ENCODE peak calls at places on chromosome 21, in four cellular contexts. One of them, this sample, is unnamed.

GRCh38 chr21:14072761-14073535 is 137.8 kb downstream of the LIPI start:
- DNase-seq in heart right ventricle: no peak
- DNase-seq in tibial nerve: no peak
- DNase-seq in CD8-positive, alpha-beta memory T cell: no peak
- DNase-seq in this sample: no peak

GRCh38 chr21:36747815-36748381 is 49.0 kb downstream of the SIM2 start:
- DNase-seq in heart right ventricle: peak
- DNase-seq in tibial nerve: no peak
- DNase-seq in CD8-positive, alpha-beta memory T cell: no peak
- DNase-seq in this sample: peak

GRCh38 chr21:32562426-32562825 is 22.9 kb downstream of the TCP10L start:
- DNase-seq in heart right ventricle: no peak
- DNase-seq in tibial nerve: no peak
- DNase-seq in CD8-positive, alpha-beta memory T cell: no peak
- DNase-seq in this sample: no peak

GRCh38 chr21:42474982-42475381 is 21.0 kb downstream of the RSPH1 start:
- DNase-seq in heart right ventricle: no peak
- DNase-seq in tibial nerve: no peak
- DNase-seq in CD8-positive, alpha-beta memory T cell: no peak
- DNase-seq in this sample: no peak

GRCh38 chr21:41962425-41962966 is 8.7 kb upstream of the C2CD2 start:
- DNase-seq in heart right ventricle: no peak
- DNase-seq in tibial nerve: no peak
- DNase-seq in CD8-positive, alpha-beta memory T cell: no peak
- DNase-seq in this sample: no peak

GRCh38 chr21:42202321-42202720 is 16.6 kb upstream of the ABCG1 start:
- DNase-seq in heart right ventricle: no peak
- DNase-seq in tibial nerve: no peak
- DNase-seq in CD8-positive, alpha-beta memory T cell: no peak
- DNase-seq in this sample: no peak

GRCh38 chr21:46569071-46569470 is 35.8 kb downstream of the S100B start:
- DNase-seq in heart right ventricle: no peak
- DNase-seq in tibial nerve: no peak
- DNase-seq in CD8-positive, alpha-beta memory T cell: no peak
- DNase-seq in this sample: no peak

GRCh38 chr21:27647921-27648320 is 681.0 kb upstream of the ADAMTS5 start:
- DNase-seq in heart right ventricle: no peak
- DNase-seq in tibial nerve: no peak
- DNase-seq in CD8-positive, alpha-beta memory T cell: no peak
- DNase-seq in this sample: no peak

GRCh38 chr21:41914965-41915364 is 35.8 kb upstream of the PRDM15 start:
- DNase-seq in heart right ventricle: no peak
- DNase-seq in tibial nerve: no peak
- DNase-seq in CD8-positive, alpha-beta memory T cell: no peak
- DNase-seq in this sample: no peak

GRCh38 chr21:29914326-29914725 is 25.5 kb downstream of the GRIK1 start:
- DNase-seq in heart right ventricle: no peak
- DNase-seq in tibial nerve: no peak
- DNase-seq in CD8-positive, alpha-beta memory T cell: no peak
- DNase-seq in this sample: no peak

GRCh38 chr21:32975811-32976507 is 49.8 kb upstream of the OLIG2 start:
- DNase-seq in heart right ventricle: no peak
- DNase-seq in tibial nerve: no peak
- DNase-seq in CD8-positive, alpha-beta memory T cell: no peak
- DNase-seq in this sample: no peak

GRCh38 chr21:33643658-33644311 is 1.5 kb downstream of the ITSN1 start:
- DNase-seq in heart right ventricle: no peak
- DNase-seq in tibial nerve: no peak
- DNase-seq in CD8-positive, alpha-beta memory T cell: no peak
- DNase-seq in this sample: no peak

GRCh38 chr21:16570856-16571255 is 841.1 kb downstream of the USP25 start:
- DNase-seq in heart right ventricle: no peak
- DNase-seq in tibial nerve: no peak
- DNase-seq in CD8-positive, alpha-beta memory T cell: no peak
- DNase-seq in this sample: no peak

DNA sequence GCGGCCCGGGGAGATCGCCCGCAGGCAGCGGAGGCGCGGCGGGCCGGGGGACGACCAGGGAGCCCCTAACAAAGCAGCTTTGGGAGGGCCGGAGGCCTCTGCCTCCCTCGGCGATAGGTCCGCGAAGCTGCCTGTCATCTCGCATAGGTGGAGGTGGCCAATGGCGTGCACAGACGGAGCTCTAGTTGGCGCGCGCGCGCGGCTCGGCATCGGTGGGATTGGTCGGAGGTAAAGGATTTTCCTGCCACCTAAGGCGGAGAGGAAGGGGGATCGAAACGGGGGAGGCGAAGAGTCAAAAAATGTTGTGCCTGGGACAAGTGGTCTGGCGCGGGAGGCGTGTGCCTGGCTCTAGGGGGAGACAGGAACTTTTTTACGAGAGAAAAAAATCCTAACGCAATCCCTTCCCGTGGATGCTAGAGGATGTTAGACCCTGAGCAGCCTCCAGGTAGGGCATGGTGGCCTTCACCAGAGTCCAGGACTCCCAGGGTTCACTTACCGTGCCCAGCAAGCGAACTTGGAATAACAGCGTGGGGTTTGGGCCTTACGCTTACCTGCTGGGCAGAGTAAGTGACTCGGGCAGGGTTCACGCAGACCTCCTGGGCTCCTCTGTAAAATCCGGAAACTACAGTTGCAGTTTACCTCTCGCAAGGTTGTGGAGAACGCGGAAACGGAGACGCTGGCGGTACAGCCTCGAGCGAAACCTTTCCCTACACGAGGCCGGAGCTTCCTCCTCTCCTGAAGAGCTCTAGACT is 99.9 kb upstream of the SOD1 start:
- DNase-seq in heart right ventricle: peak
- DNase-seq in tibial nerve: peak
- DNase-seq in CD8-positive, alpha-beta memory T cell: peak
- DNase-seq in this sample: peak
- H3K27ac ChIP-seq in heart right ventricle: no peak
- H3K27ac ChIP-seq in tibial nerve: no peak
- H3K27ac ChIP-seq in CD8-positive, alpha-beta memory T cell: no peak
- H3K27ac ChIP-seq in this sample: no peak

DNA sequence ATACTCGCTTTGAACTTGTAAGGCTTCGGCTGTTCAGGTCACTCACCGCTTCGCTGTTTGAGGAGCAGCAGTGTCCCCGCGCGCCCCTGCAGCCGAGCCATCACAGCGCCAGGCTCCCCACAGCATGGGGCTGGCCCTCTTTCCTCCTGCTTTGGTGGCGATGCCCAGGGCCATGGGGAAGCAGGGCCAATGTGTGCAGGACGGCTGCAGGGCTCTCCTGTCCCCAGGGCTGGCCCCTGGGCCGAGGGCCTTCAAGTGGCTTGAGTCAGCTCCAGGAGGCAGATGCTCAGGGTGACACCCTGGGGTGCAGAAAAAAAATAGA is 38.5 kb upstream of the TRAPPC10 start:
- DNase-seq in heart right ventricle: no peak
- DNase-seq in tibial nerve: no peak
- DNase-seq in CD8-positive, alpha-beta memory T cell: no peak
- DNase-seq in this sample: no peak
- H3K27ac ChIP-seq in heart right ventricle: no peak
- H3K27ac ChIP-seq in tibial nerve: no peak
- H3K27ac ChIP-seq in CD8-positive, alpha-beta memory T cell: no peak
- H3K27ac ChIP-seq in this sample: no peak

DNA sequence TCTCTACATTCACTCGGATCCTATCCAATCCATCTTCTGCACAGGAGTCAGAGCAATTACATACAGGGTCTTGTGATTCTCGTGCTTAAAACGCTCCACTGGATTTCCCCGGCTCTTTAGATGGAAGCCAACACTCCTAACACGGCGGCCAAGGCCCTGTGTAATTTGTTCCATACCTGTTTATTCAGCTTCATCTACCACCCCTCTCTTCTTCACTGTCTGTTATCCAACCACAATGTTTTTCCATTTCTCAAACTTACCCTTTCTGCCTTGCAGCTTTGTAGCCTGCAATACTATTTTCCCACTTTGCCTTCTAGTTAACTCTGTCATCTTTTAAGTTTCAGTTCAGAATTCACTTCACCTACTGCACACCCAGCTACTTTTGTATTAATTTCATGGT is 249.6 kb upstream of the USP25 start:
- DNase-seq in heart right ventricle: no peak
- DNase-seq in tibial nerve: no peak
- DNase-seq in CD8-positive, alpha-beta memory T cell: no peak
- DNase-seq in this sample: no peak
- H3K27ac ChIP-seq in heart right ventricle: no peak
- H3K27ac ChIP-seq in tibial nerve: no peak
- H3K27ac ChIP-seq in CD8-positive, alpha-beta memory T cell: no peak
- H3K27ac ChIP-seq in this sample: no peak

GRCh38 chr21:38306833-38307232 is 50.0 kb downstream of the KCNJ15 start:
- DNase-seq in heart right ventricle: no peak
- DNase-seq in tibial nerve: no peak
- DNase-seq in CD8-positive, alpha-beta memory T cell: no peak
- DNase-seq in this sample: no peak
- H3K27ac ChIP-seq in heart right ventricle: peak
- H3K27ac ChIP-seq in tibial nerve: peak
- H3K27ac ChIP-seq in CD8-positive, alpha-beta memory T cell: no peak
- H3K27ac ChIP-seq in this sample: no peak

GRCh38 chr21:43602277-43603229 is 56.7 kb downstream of the HSF2BP start:
- DNase-seq in heart right ventricle: no peak
- DNase-seq in tibial nerve: no peak
- DNase-seq in CD8-positive, alpha-beta memory T cell: no peak
- DNase-seq in this sample: no peak
- H3K27ac ChIP-seq in heart right ventricle: peak
- H3K27ac ChIP-seq in tibial nerve: peak
- H3K27ac ChIP-seq in CD8-positive, alpha-beta memory T cell: no peak
- H3K27ac ChIP-seq in this sample: no peak

This sample was measured in substantia nigra.